ENCODE peak calls at places on chromosomes 13 and 19, in eight cellular contexts. L is heart right ventricle; O is tibial nerve; M is CD8-positive, alpha-beta T cell; J is tibial artery; G is stomach; I is epithelial cell of esophagus; Y is heart left ventricle. B is an unnamed sample.

GRCh38 chr19:14073232-14073924 is 792 bp downstream of the MISP3 start:
- DNase-seq in L (peak), O (no peak), M (peak), J (peak), G (peak), I (peak), Y (peak), B (peak)

GRCh38 chr19:10850631-10851030 is 2.4 kb downstream of the C19orf38 start:
- DNase-seq in L (no peak), O (no peak), M (no peak), J (no peak), G (no peak), I (no peak), Y (no peak), B (no peak)

GRCh38 chr13:111129465-111130110 is 14.5 kb downstream of the ARHGEF7 start:
- DNase-seq in L (no peak), O (no peak), M (no peak), J (no peak), G (no peak), I (no peak), Y (no peak), B (no peak)

GRCh38 chr19:32876236-32876918 is 6.8 kb upstream of the SLC7A9 start:
- DNase-seq in L (no peak), O (no peak), M (no peak), J (peak), G (peak), I (no peak), Y (no peak), B (no peak)

GRCh38 chr19:16319466-16319865 is 5.2 kb upstream of the KLF2 start:
- DNase-seq in L (no peak), O (no peak), M (no peak), J (no peak), G (no peak), I (no peak), Y (peak), B (no peak)

GRCh38 chr13:84192125-84192524 is 309.9 kb upstream of the SLITRK1 start:
- DNase-seq in L (no peak), O (no peak), M (no peak), J (no peak), G (no peak), I (peak), Y (no peak), B (peak)

GRCh38 chr13:77338329-77338728 is 11.4 kb upstream of the MYCBP2 start:
- DNase-seq in L (no peak), O (no peak), M (no peak), J (no peak), G (no peak), I (no peak), Y (no peak), B (no peak)

GRCh38 chr19:7340959-7341837 is 7.5 kb upstream of the ARHGEF18 start:
- DNase-seq in L (peak), O (peak), M (peak), J (peak), G (peak), I (peak), Y (peak), B (peak)

GRCh38 chr19:51501594-51502263 is at the start of gene SIGLEC12:
- DNase-seq in L (peak), O (no peak), M (no peak), J (no peak), G (no peak), I (no peak), Y (peak), B (no peak)

GRCh38 chr13:47291116-47291656 is 394.3 kb upstream of the HTR2A start:
- DNase-seq in L (no peak), O (no peak), M (no peak), J (no peak), G (no peak), I (peak), Y (no peak), B (no peak)

GRCh38 chr13:24605923-24606372 is 74.3 kb upstream of the ATP12A start:
- DNase-seq in L (no peak), O (no peak), M (no peak), J (no peak), G (no peak), I (peak), Y (no peak), B (no peak)

GRCh38 chr19:3868770-3869456 is at the start of gene ZFR2:
- DNase-seq in L (no peak), O (no peak), M (no peak), J (no peak), G (no peak), I (no peak), Y (no peak), B (no peak)

GRCh38 chr13:112697756-112698655 is 8.2 kb downstream of the ATP11A start:
- DNase-seq in L (no peak), O (no peak), M (no peak), J (no peak), G (peak), I (no peak), Y (no peak), B (peak)

GRCh38 chr13:76225815-76226489 is 589.8 kb downstream of the LMO7 start:
- DNase-seq in L (peak), O (no peak), M (no peak), J (no peak), G (no peak), I (no peak), Y (peak), B (peak)

GRCh38 chr13:26247608-26248007 is 6.3 kb upstream of the CDK8 start:
- DNase-seq in L (no peak), O (no peak), M (no peak), J (no peak), G (no peak), I (no peak), Y (no peak), B (no peak)

GRCh38 chr19:33459220-33459619 is 62.4 kb downstream of the PEPD start:
- DNase-seq in L (no peak), O (no peak), M (no peak), J (no peak), G (no peak), I (no peak), Y (no peak), B (no peak)

GRCh38 chr13:20969182-20969581 is 66.6 kb upstream of the XPO4 start:
- DNase-seq in L (no peak), O (no peak), M (no peak), J (no peak), G (no peak), I (peak), Y (no peak), B (peak)

GRCh38 chr13:50912851-50913250 is 3.3 kb downstream of the RNASEH2B start:
- DNase-seq in L (no peak), O (no peak), M (no peak), J (no peak), G (no peak), I (no peak), Y (no peak), B (no peak)

GRCh38 chr13:112968380-112968909 is 569 bp upstream of the MCF2L start:
- DNase-seq in L (no peak), O (no peak), M (peak), J (peak), G (peak), I (no peak), Y (no peak), B (no peak)

GRCh38 chr13:108961542-108962125 is 332.2 kb downstream of the MYO16 start:
- DNase-seq in L (no peak), O (no peak), M (no peak), J (no peak), G (no peak), I (peak), Y (no peak), B (peak)

GRCh38 chr13:98187155-98187726 is 10.2 kb upstream of the RNF113B start:
- DNase-seq in L (no peak), O (no peak), M (no peak), J (no peak), G (no peak), I (no peak), Y (no peak), B (no peak)

GRCh38 chr13:19861762-19862161 is 1.7 kb downstream of the ZMYM5 start:
- DNase-seq in L (no peak), O (no peak), M (no peak), J (no peak), G (no peak), I (no peak), Y (no peak), B (no peak)

GRCh38 chr13:37446503-37446902 is 152.1 kb downstream of the POSTN start:
- DNase-seq in L (no peak), O (no peak), M (no peak), J (no peak), G (no peak), I (peak), Y (peak), B (peak)

GRCh38 chr13:71290963-71291937 is 575.8 kb downstream of the DACH1 start:
- DNase-seq in L (peak), O (no peak), M (peak), J (no peak), G (no peak), I (peak), Y (peak), B (peak)

GRCh38 chr13:49436890-49437289 is 7.0 kb downstream of the CAB39L start:
- DNase-seq in L (no peak), O (peak), M (no peak), J (peak), G (no peak), I (peak), Y (peak), B (peak)

GRCh38 chr19:7908078-7908699 is 4.5 kb downstream of the MAP2K7 start:
- DNase-seq in L (no peak), O (no peak), M (no peak), J (no peak), G (no peak), I (no peak), Y (no peak), B (no peak)

GRCh38 chr19:5230730-5231555 is 109.7 kb downstream of the PTPRS start:
- DNase-seq in L (no peak), O (no peak), M (no peak), J (no peak), G (no peak), I (no peak), Y (no peak), B (no peak)

GRCh38 chr13:103308700-103309099 is 242.5 kb upstream of the SLC10A2 start:
- DNase-seq in L (no peak), O (no peak), M (no peak), J (no peak), G (no peak), I (no peak), Y (no peak), B (no peak)

GRCh38 chr13:111629457-111629856 is 309.0 kb downstream of the TEX29 start:
- DNase-seq in L (no peak), O (no peak), M (no peak), J (no peak), G (no peak), I (no peak), Y (no peak), B (no peak)

GRCh38 chr19:8306235-8307054 is 1.7 kb downstream of the CD320 start:
- DNase-seq in L (peak), O (no peak), M (no peak), J (peak), G (peak), I (no peak), Y (peak), B (no peak)

GRCh38 chr13:77443511-77443910 is 92.0 kb upstream of the SCEL start:
- DNase-seq in L (no peak), O (no peak), M (no peak), J (no peak), G (no peak), I (no peak), Y (no peak), B (no peak)

GRCh38 chr13:111011899-111012298 is 97.0 kb upstream of the ANKRD10 start:
- DNase-seq in L (no peak), O (no peak), M (no peak), J (no peak), G (no peak), I (peak), Y (peak), B (peak)

GRCh38 chr13:39417131-39417530 is 185.9 kb downstream of the LHFPL6 start:
- DNase-seq in L (no peak), O (no peak), M (no peak), J (no peak), G (no peak), I (no peak), Y (peak), B (no peak)

GRCh38 chr19:3723110-3723488 is 14.9 kb downstream of the TJP3 start:
- DNase-seq in L (no peak), O (no peak), M (no peak), J (no peak), G (no peak), I (no peak), Y (no peak), B (no peak)

GRCh38 chr19:7366701-7367420 is 18.1 kb downstream of the ARHGEF18 start:
- DNase-seq in L (no peak), O (no peak), M (no peak), J (no peak), G (no peak), I (peak), Y (no peak), B (peak)

GRCh38 chr13:39516140-39516539 is 86.9 kb downstream of the LHFPL6 start:
- DNase-seq in L (peak), O (no peak), M (no peak), J (no peak), G (no peak), I (no peak), Y (peak), B (peak)

GRCh38 chr13:44790289-44790688 is 199.0 kb downstream of the NUFIP1 start:
- DNase-seq in L (no peak), O (no peak), M (no peak), J (no peak), G (peak), I (peak), Y (no peak), B (no peak)

GRCh38 chr13:68304287-68304893 is 1074.3 kb upstream of the PCDH9 start:
- DNase-seq in L (no peak), O (no peak), M (no peak), J (no peak), G (no peak), I (peak), Y (no peak), B (no peak)

DNA sequence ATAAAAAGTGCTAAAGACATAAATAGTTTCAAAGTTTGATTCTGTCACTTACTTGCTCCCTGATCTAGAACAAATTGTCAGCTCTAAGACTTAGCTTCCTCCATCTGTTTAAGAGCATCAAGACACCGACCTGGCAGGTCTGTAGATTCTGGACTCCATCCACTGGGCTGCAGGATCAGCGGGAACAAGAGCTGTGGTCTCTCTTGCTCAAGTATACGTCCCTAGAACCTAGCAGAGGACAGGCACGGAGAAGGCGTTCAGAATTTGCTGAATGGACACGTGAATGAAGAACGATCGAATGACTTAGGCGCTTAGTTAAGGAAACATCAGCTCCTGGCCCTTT is 1.1 kb downstream of the DZIP1 start:
- DNase-seq in L (no peak), O (no peak), M (no peak), J (no peak), G (no peak), I (peak), Y (no peak), B (no peak)
- H3K4me3 ChIP-seq in L (peak), O (peak), M (no peak), J (peak), G (peak), I (peak), Y (peak), B (peak)

GRCh38 chr19:19062454-19063182 is 1.2 kb upstream of the SLC25A42 start:
- DNase-seq in L (no peak), O (no peak), M (no peak), J (no peak), G (no peak), I (peak), Y (peak), B (peak)

GRCh38 chr19:19064811-19065745 is 1.3 kb downstream of the SLC25A42 start:
- DNase-seq in L (no peak), O (no peak), M (no peak), J (no peak), G (no peak), I (no peak), Y (peak), B (no peak)

GRCh38 chr19:19063183-19064097 is at the start of gene SLC25A42:
- DNase-seq in L (peak), O (peak), M (peak), J (peak), G (peak), I (peak), Y (peak), B (peak)

GRCh38 chr19:19061491-19061890 is 2.3 kb upstream of the SLC25A42 start:
- DNase-seq in L (peak), O (no peak), M (no peak), J (no peak), G (peak), I (no peak), Y (peak), B (no peak)

GRCh38 chr19:19064098-19064722 is 416 bp downstream of the SLC25A42 start:
- DNase-seq in L (peak), O (no peak), M (no peak), J (no peak), G (no peak), I (no peak), Y (peak), B (no peak)
- TF ChIP-seq CTCF in L (peak), O (no peak), M (peak), J (no peak), G (no peak), I (peak), Y (no peak), B (peak)

DNA sequence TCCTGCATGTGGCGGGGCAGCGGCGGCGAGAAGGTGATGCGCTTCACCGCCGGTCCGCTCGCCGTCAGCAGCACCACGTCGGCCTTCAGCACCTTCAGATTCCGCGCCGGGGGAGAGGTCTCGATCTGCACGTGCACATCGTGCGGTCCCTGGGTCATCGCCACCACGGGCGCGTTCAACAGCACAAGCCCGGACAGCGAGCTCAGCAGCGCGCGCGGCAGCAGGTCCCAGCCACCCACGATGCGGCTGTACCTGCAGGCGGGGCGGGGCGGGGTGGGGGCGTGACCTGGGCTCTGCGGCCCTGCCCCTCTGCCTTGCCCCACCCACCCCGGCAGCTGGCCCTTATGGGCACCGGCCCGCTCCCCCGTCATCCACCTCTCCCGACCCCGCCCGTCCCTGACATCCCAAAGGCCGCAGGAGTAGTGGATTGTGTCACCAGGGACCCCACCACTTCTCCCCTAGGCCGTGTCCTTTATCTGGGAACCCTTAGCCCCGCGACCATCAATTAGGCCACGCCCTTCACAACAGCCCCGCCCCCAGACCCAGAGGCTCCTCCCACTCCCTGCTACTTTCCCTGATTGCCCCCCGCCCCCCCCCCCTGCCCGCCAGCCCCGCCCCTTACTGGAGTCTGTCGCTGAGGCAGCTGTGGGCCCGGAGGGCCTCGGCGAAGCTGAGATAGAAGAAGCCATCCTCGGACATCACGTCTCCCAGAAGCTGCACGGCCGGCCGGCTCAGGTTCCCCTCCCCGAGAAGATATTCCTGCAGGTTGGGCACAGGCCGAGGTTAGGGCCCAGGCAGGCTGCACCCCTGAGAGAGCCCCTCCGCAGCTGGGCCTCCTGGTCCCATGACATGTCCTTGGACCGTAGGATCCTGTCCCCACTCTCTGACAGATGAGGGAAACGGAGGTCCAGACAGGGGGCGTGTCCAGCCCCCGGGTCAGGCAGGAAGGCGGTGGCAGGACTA is 6.1 kb downstream of the IL4I1 start:
- DNase-seq in L (no peak), O (no peak), M (peak), J (no peak), G (peak), I (peak), Y (no peak), B (peak)
- H3K4me3 ChIP-seq in L (peak), O (peak), M (peak), J (peak), G (peak), I (peak), Y (peak), B (peak)

GRCh38 chr13:33096886-33097610 is 80.8 kb downstream of the KL start:
- DNase-seq in L (no peak), O (no peak), M (no peak), J (no peak), G (no peak), I (no peak), Y (no peak), B (no peak)
- TF ChIP-seq CTCF in L (no peak), O (no peak), M (no peak), J (no peak), G (no peak), I (no peak), Y (no peak), B (no peak)

GRCh38 chr19:54677217-54677616 is 14.4 kb downstream of the LILRB4 start:
- DNase-seq in L (no peak), O (no peak), M (no peak), J (no peak), G (no peak), I (no peak), Y (no peak), B (no peak)
- H3K4me3 ChIP-seq in L (no peak), O (no peak), M (no peak), J (no peak), G (no peak), I (no peak), Y (no peak), B (no peak)

GRCh38 chr19:1258707-1259205 is 10.4 kb downstream of the MIDN start:
- DNase-seq in L (no peak), O (no peak), M (no peak), J (no peak), G (no peak), I (no peak), Y (no peak), B (no peak)
- TF ChIP-seq CTCF in L (no peak), O (no peak), M (no peak), J (no peak), G (no peak), I (no peak), Y (no peak), B (no peak)

B was measured in foreskin fibroblast.